ENCODE peak calls at places on chromosomes 3 and 15, in four cellular contexts. P is fibroblast of pulmonary artery, S is GM10248, Q is lung. A is an unnamed sample.

GRCh38 chr3:129025691-129026435 is 24.8 kb downstream of the EFCC1 start:
- DNase-seq in P (no peak), S (no peak), Q (no peak), A (no peak)

GRCh38 chr3:193572426-193572908 is 17.8 kb upstream of the ATP13A4 start:
- DNase-seq in P (peak), S (peak), Q (peak), A (peak)

GRCh38 chr3:9957214-9957613 is 5.0 kb upstream of the PRRT3 start:
- DNase-seq in P (no peak), S (no peak), Q (no peak), A (no peak)

GRCh38 chr15:73165844-73166243 is 113.6 kb downstream of the NEO1 start:
- DNase-seq in P (no peak), S (no peak), Q (no peak), A (peak)

GRCh38 chr3:135215516-135215915 is 420.5 kb downstream of the EPHB1 start:
- DNase-seq in P (no peak), S (no peak), Q (no peak), A (peak)

GRCh38 chr15:77192451-77192850 is 121.5 kb upstream of the TSPAN3 start:
- DNase-seq in P (no peak), S (no peak), Q (no peak), A (no peak)

GRCh38 chr15:70615435-70616310 is 147.7 kb downstream of the UACA start:
- DNase-seq in P (no peak), S (no peak), Q (no peak), A (no peak)

GRCh38 chr15:26051771-26052685 is 188.9 kb upstream of the ATP10A start:
- DNase-seq in P (no peak), S (no peak), Q (no peak), A (no peak)

GRCh38 chr15:34754674-34755418 is at the start of gene GJD2:
- DNase-seq in P (no peak), S (no peak), Q (no peak), A (no peak)

GRCh38 chr15:80615783-80616391 is 79.2 kb upstream of the ABHD17C start:
- DNase-seq in P (peak), S (no peak), Q (peak), A (peak)

GRCh38 chr15:64503197-64503596 is 42.8 kb downstream of the ZNF609 start:
- DNase-seq in P (peak), S (no peak), Q (no peak), A (no peak)

GRCh38 chr15:31489801-31490646 is 163.4 kb downstream of the KLF13 start:
- DNase-seq in P (peak), S (peak), Q (peak), A (peak)

GRCh38 chr15:74838117-74838516 is 4.8 kb downstream of the ULK3 start:
- DNase-seq in P (no peak), S (no peak), Q (no peak), A (no peak)

GRCh38 chr15:74841761-74842385 is 1.1 kb downstream of the ULK3 start:
- DNase-seq in P (no peak), S (no peak), Q (no peak), A (no peak)

GRCh38 chr15:74840851-74841760 is 1.9 kb downstream of the ULK3 start:
- DNase-seq in P (no peak), S (no peak), Q (no peak), A (no peak)

GRCh38 chr15:74838746-74839525 is 4.0 kb downstream of the ULK3 start:
- DNase-seq in P (no peak), S (no peak), Q (no peak), A (no peak)

DNA sequence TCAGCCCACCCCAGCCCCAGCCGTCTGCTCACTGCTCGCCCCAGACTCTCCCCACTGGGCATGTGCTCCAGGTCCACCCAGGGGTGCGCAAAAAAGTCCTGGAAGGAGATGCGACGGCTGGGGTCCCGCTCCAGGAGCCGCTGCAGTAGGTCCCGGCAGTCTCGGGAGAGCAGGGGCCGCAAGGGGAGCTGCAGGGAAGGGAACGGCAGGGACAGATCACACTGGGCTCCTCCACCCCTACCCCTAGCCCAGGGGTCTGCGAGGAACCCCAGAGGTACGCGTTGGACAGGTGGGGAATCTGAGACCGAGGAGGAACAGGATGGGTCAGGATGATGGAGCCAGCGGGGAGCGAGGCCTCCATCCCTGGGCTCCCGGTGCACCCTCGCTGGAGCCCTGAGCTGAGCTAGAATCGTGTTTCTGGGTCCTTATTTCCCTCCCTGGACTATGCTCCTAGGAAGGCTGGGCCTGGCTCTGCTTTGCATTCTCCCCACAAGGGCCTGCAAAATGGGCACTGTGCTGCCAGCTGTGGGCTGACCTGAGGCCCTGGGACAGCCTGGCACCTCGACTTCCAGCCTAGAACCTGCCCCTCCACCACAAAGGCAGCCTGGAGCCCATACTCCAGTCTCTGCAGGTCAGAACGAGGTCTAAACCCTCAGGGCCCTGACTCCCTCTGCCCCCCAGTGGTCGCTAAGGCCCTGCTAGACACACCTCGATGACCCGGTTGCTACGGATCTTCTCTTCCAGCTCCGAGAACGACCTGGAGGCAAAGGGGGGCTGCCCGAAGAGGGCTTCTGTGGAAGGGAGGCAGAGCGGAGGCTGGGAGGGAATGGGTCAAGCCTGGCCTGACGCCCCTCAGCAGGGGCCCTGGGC is 3.2 kb downstream of the ULK3 start:
- DNase-seq in P (no peak), S (no peak), Q (no peak), A (no peak)
- TF ChIP-seq CTCF in P (no peak), S (no peak), Q (no peak), A (no peak)

GRCh38 chr3:78186404-78186803 is 1146.5 kb downstream of the ROBO2 start:
- DNase-seq in P (no peak), S (no peak), Q (no peak), A (no peak)
- TF ChIP-seq CTCF in P (no peak), S (no peak), Q (no peak), A (no peak)

GRCh38 chr15:51623386-51623938 is 891 bp upstream of the DMXL2 start:
- DNase-seq in P (peak), S (no peak), Q (no peak), A (peak)

GRCh38 chr15:51620647-51621046 is 1.9 kb downstream of the DMXL2 start:
- DNase-seq in P (no peak), S (peak), Q (no peak), A (no peak)

GRCh38 chr15:51621155-51621554 is 1.4 kb downstream of the DMXL2 start:
- DNase-seq in P (no peak), S (no peak), Q (no peak), A (no peak)

GRCh38 chr15:51622269-51623180 is at the start of gene DMXL2:
- DNase-seq in P (peak), S (peak), Q (peak), A (peak)

GRCh38 chr15:51621917-51622268 is 678 bp downstream of the DMXL2 start:
- DNase-seq in P (peak), S (peak), Q (peak), A (peak)
- TF ChIP-seq CTCF in P (peak), S (peak), Q (no peak), A (peak)

GRCh38 chr15:43941555-43941954 is 114.8 kb downstream of the WDR76 start:
- DNase-seq in P (no peak), S (peak), Q (no peak), A (no peak)

GRCh38 chr15:43941071-43941470 is 114.3 kb downstream of the WDR76 start:
- DNase-seq in P (no peak), S (no peak), Q (no peak), A (no peak)

GRCh38 chr15:43943511-43943910 is 116.7 kb downstream of the WDR76 start:
- DNase-seq in P (no peak), S (no peak), Q (no peak), A (no peak)

GRCh38 chr15:43942157-43942556 is 115.4 kb downstream of the WDR76 start:
- DNase-seq in P (no peak), S (no peak), Q (no peak), A (no peak)

GRCh38 chr15:43939070-43939469 is 112.3 kb downstream of the WDR76 start:
- DNase-seq in P (peak), S (peak), Q (no peak), A (peak)
- TF ChIP-seq CTCF in P (peak), S (peak), Q (no peak), A (peak)

GRCh38 chr3:16486201-16486600 is 27.3 kb downstream of the RFTN1 start:
- DNase-seq in P (no peak), S (no peak), Q (no peak), A (no peak)
- TF ChIP-seq CTCF in P (no peak), S (no peak), Q (no peak), A (no peak)

A was measured in MCF 10A.